ENCODE peak calls at places on chromosomes 16 and 17, in eight cellular contexts. F is iPS DF 6.9; V is cardiac muscle cell; L is Peyer's patch; N is effector memory CD4-positive, alpha-beta T cell; K is K562; G is A549; A is SK-N-SH. U is an unnamed sample.

GRCh38 chr17:41464682-41465081 is 2.5 kb downstream of the KRT32 start:
- DNase-seq in F (no peak), V (peak; percentile 88), L (no peak), N (no peak), K (no peak), G (peak; percentile 50), A (no peak), U (peak; percentile 66)

GRCh38 chr16:78098544-78099371 is 696 bp upstream of the WWOX start:
- DNase-seq in F (no peak), V (no peak), L (no peak), N (no peak), K (peak; percentile 11), G (no peak), A (no peak), U (no peak)

GRCh38 chr17:69763503-69763902 is 311.5 kb upstream of the KCNJ16 start:
- DNase-seq in F (no peak), V (peak; percentile 29), L (no peak), N (no peak), K (no peak), G (no peak), A (no peak), U (no peak)

GRCh38 chr17:2056221-2057129 is 1.6 kb downstream of the HIC1 start:
- DNase-seq in F (no peak), V (peak; percentile 73), L (no peak), N (peak; percentile 34), K (no peak), G (no peak), A (no peak), U (no peak)

GRCh38 chr16:87178977-87179376 is 138.2 kb downstream of the C16orf95 start:
- DNase-seq in F (no peak), V (peak; percentile 84), L (no peak), N (no peak), K (no peak), G (no peak), A (peak; percentile 42), U (no peak)

GRCh38 chr17:11506635-11507034 is 91.6 kb upstream of the DNAH9 start:
- DNase-seq in F (peak; percentile 48), V (no peak), L (no peak), N (no peak), K (peak; percentile 15), G (peak; percentile 9), A (no peak), U (no peak)

GRCh38 chr17:78704594-78704993 is 77.5 kb downstream of the CYTH1 start:
- DNase-seq in F (no peak), V (no peak), L (no peak), N (no peak), K (no peak), G (no peak), A (no peak), U (no peak)

GRCh38 chr16:17784073-17784472 is 313.3 kb upstream of the XYLT1 start:
- DNase-seq in F (peak; percentile 27), V (no peak), L (no peak), N (no peak), K (peak; percentile 57), G (peak; percentile 7), A (no peak), U (no peak)

GRCh38 chr17:57902800-57903759 is 52.1 kb downstream of the CUEDC1 start:
- DNase-seq in F (no peak), V (peak; percentile 82), L (peak; percentile 33), N (no peak), K (no peak), G (peak; percentile 95), A (no peak), U (peak; percentile 82)

GRCh38 chr17:78355045-78355641 is 4.7 kb downstream of the SOCS3 start:
- DNase-seq in F (no peak), V (no peak), L (no peak), N (no peak), K (peak; percentile 38), G (no peak), A (no peak), U (no peak)

GRCh38 chr17:78343099-78343432 is 16.8 kb downstream of the SOCS3 start:
- DNase-seq in F (no peak), V (peak; percentile 93), L (peak; percentile 68), N (no peak), K (no peak), G (no peak), A (peak; percentile 62), U (no peak)

GRCh38 chr17:78883533-78884131 is 19.4 kb downstream of the CEP295NL start:
- DNase-seq in F (no peak), V (peak; percentile 98), L (no peak), N (no peak), K (no peak), G (peak; percentile 86), A (peak; percentile 93), U (no peak)

DNA sequence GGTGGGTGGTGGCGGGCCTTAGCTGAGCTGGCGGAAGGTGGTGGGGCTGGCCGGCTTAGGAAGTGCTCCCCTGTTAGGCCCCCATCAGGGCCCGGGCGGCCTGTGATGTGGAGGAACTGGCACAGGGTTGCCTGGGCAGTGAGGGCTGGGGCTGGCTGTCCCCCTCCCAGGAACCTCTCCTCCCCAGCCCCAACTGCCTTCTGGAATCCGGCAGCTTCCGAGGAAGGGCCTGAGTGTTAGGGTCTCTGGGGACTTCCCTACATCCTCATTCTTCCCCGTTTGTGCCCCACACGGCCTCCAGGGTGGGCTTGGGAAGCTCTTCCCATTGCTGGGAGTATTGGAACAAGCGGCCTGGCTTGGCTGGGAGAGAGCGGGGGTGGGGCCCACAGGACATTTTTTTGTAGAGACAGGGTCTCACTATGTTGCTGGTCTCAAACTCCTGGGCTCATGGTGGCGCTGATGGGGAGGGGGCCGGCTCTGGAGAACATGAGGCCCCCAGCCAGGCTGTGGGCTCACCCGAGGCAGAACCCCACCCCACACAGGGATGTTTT is 89.9 kb upstream of the CIBAR2 start:
- DNase-seq in F (no peak), V (no peak), L (no peak), N (no peak), K (no peak), G (no peak), A (no peak), U (no peak)
- H3K4me1 ChIP-seq in F (peaks cover 17% of the 10 kb centered on the region), V (peaks cover 69% of the 10 kb centered on the region), L (no peaks in the 10 kb centered on the region), N (no peaks in the 10 kb centered on the region), K (peaks cover 26% of the 10 kb centered on the region), G (peaks cover 19% of the 10 kb centered on the region), A (peaks cover 13% of the 10 kb centered on the region), U (peaks cover 24% of the 10 kb centered on the region)

DNA sequence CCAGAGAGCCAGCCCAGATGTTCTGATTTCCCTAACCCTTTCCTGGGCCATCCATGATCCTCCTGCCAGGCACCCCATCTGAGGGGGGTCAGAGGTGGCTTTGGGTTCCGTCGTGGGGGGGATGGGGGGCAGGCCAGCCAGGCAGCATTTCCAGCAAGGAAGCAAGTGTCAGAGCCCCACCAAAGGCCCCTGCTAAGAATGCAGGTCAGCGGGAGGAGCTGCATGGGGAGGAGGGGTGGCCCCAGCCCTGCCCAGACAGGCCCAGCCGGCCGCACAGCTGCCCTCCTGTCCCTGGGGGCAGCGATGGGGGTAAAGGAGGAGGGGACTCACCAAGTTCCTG is 2.3 kb upstream of the SCRN2 start:
- DNase-seq in F (no peak), V (no peak), L (no peak), N (no peak), K (no peak), G (no peak), A (no peak), U (no peak)
- H3K4me1 ChIP-seq in F (peaks cover 9% of the 10 kb centered on the region), V (peaks cover 42% of the 10 kb centered on the region), L (peaks cover 14% of the 10 kb centered on the region), N (peaks cover 29% of the 10 kb centered on the region), K (peaks cover 33% of the 10 kb centered on the region), G (peaks cover 25% of the 10 kb centered on the region), A (peaks cover 8% of the 10 kb centered on the region), U (peaks cover 34% of the 10 kb centered on the region)

GRCh38 chr16:53093162-53093744 is 38.5 kb downstream of the CHD9 start:
- DNase-seq in F (no peak), V (no peak), L (no peak), N (no peak), K (no peak), G (no peak), A (no peak), U (no peak)
- H3K4me1 ChIP-seq in F (peaks cover 8% of the 10 kb centered on the region), V (peaks cover 7% of the 10 kb centered on the region), L (peaks cover 47% of the 10 kb centered on the region), N (peaks cover 12% of the 10 kb centered on the region), K (peaks cover 12% of the 10 kb centered on the region), G (peaks cover 59% of the 10 kb centered on the region), A (peaks cover 37% of the 10 kb centered on the region), U (peaks cover 46% of the 10 kb centered on the region)

DNA sequence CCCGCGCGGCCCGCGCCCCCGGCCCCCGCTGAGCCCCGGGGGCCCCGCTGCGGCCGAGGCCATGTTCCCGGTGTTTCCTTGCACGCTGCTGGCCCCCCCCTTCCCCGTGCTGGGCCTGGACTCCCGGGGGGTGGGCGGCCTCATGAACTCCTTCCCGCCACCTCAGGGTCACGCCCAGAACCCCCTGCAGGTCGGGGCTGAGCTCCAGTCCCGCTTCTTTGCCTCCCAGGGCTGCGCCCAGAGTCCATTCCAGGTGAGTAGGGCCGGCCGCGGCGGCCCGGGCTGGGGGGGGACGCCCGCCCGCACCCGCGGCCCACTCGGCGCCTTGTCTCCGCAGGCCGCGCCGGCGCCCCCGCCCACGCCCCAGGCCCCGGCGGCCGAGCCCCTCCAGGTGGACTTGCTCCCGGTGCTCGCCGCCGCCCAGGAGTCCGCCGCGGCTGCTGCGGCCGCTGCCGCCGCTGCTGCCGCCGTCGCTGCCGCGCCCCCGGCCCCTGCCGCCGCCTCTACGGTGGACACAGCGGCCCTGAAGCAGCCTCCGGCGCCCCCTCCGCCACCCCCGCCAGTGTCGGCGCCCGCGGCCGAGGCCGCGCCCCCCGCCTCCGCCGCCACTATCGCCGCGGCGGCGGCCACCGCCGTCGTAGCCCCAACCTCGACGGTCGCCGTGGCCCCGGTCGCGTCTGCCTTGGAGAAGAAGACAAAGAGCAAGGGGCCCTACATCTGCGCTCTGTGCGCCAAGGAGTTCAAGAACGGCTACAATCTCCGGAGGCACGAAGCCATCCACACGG is 504 bp downstream of the MAZ start:
- DNase-seq in F (no peak), V (peak; percentile 48), L (peak; percentile 63), N (peak; percentile 41), K (peak; percentile 90), G (peak; percentile 88), A (peak; percentile 70), U (no peak)
- H3K4me1 ChIP-seq in F (peaks cover 8% of the 10 kb centered on the region), V (peaks cover 28% of the 10 kb centered on the region), L (peaks cover 18% of the 10 kb centered on the region), N (peaks cover 50% of the 10 kb centered on the region), K (peaks cover 42% of the 10 kb centered on the region), G (peaks cover 44% of the 10 kb centered on the region), A (peaks cover 25% of the 10 kb centered on the region), U (peaks cover 36% of the 10 kb centered on the region)

GRCh38 chr17:75693500-75694481 is 26.7 kb downstream of the SAP30BP start:
- DNase-seq in F (peak; percentile 5), V (peak; percentile 81), L (no peak), N (no peak), K (no peak), G (peak; percentile 85), A (peak; percentile 85), U (no peak)

GRCh38 chr17:75692976-75693375 is 25.8 kb downstream of the SAP30BP start:
- DNase-seq in F (no peak), V (no peak), L (no peak), N (no peak), K (no peak), G (no peak), A (no peak), U (no peak)

GRCh38 chr17:75695830-75696271 is 25.4 kb upstream of the ITGB4 start:
- DNase-seq in F (no peak), V (no peak), L (no peak), N (no peak), K (no peak), G (no peak), A (no peak), U (no peak)

GRCh38 chr17:75694536-75694935 is 26.7 kb upstream of the ITGB4 start:
- DNase-seq in F (no peak), V (no peak), L (no peak), N (no peak), K (no peak), G (no peak), A (no peak), U (no peak)

GRCh38 chr17:75695141-75695829 is 26.0 kb upstream of the ITGB4 start:
- DNase-seq in F (no peak), V (no peak), L (no peak), N (no peak), K (no peak), G (peak; percentile 55), A (no peak), U (peak; percentile 93)
- H3K4me1 ChIP-seq in F (no peaks in the 10 kb centered on the region), V (peaks cover 10% of the 10 kb centered on the region), L (no peaks in the 10 kb centered on the region), N (no peaks in the 10 kb centered on the region), K (peaks cover 5% of the 10 kb centered on the region), G (peaks cover 100% of the 10 kb centered on the region), A (peaks cover 65% of the 10 kb centered on the region), U (peaks cover 99% of the 10 kb centered on the region)

GRCh38 chr17:39223907-39224777 is 1.6 kb downstream of the STAC2 start:
- DNase-seq in F (no peak), V (no peak), L (no peak), N (no peak), K (no peak), G (no peak), A (no peak), U (no peak)
- H3K4me1 ChIP-seq in F (peaks cover 3% of the 10 kb centered on the region), V (peaks cover 11% of the 10 kb centered on the region), L (peaks cover 10% of the 10 kb centered on the region), N (peaks cover 15% of the 10 kb centered on the region), K (no peaks in the 10 kb centered on the region), G (peaks cover 24% of the 10 kb centered on the region), A (peaks cover 3% of the 10 kb centered on the region), U (no peaks in the 10 kb centered on the region)

U was measured in keratinocyte.